ENCODE peak calls at places on chromosomes 4 and X, in five cellular contexts. V, F, L, O and K are unnamed samples.

GRCh38 chr4:134388351-134388750 is 186.8 kb upstream of the PABPC4L start:
- DNase-seq in L (no peak), V (peak; percentile 65), F (no peak), O (peak; percentile 10), K (no peak)

GRCh38 chr4:156695163-156695562 is 276.4 kb downstream of the PDGFC start:
- DNase-seq in L (no peak), F (peak; percentile 60), V (no peak), O (no peak), K (no peak)

GRCh38 chr4:69986663-69987062 is 9.1 kb upstream of the STATH start:
- DNase-seq in V (no peak), F (no peak), L (no peak), O (no peak), K (no peak)

GRCh38 chr4:137640156-137640837 is 108.0 kb upstream of the PCDH18 start:
- DNase-seq in L (no peak), F (no peak), O (no peak), V (no peak), K (no peak)

GRCh38 chr4:14863420-14864364 is 138.6 kb upstream of the CPEB2 start:
- DNase-seq in O (peak; percentile 85), F (no peak), V (no peak), L (no peak), K (no peak)

GRCh38 chrX:143669395-143669794 is 33.5 kb upstream of the SLITRK4 start:
- DNase-seq in V (no peak), F (no peak), L (no peak), O (peak; percentile 2), K (no peak)

GRCh38 chrX:100625985-100626491 is 10.6 kb downstream of the TSPAN6 start:
- DNase-seq in L (no peak), F (no peak), V (no peak), O (no peak), K (no peak)

GRCh38 chr4:173572493-173573129 is 42.6 kb upstream of the HAND2 start:
- DNase-seq in L (no peak), O (no peak), F (no peak), V (no peak), K (no peak)

GRCh38 chr4:10061650-10062415 is 40.5 kb upstream of the SLC2A9 start:
- DNase-seq in O (no peak), F (no peak), V (no peak), L (no peak), K (no peak)

GRCh38 chr4:41683321-41683720 is 65.2 kb downstream of the PHOX2B start:
- DNase-seq in F (no peak), O (no peak), V (no peak), L (no peak), K (no peak)

GRCh38 chr4:118746251-118746919 is 61.2 kb downstream of the METTL14 start:
- DNase-seq in F (peak; percentile 62), O (no peak), V (no peak), L (no peak), K (no peak)

GRCh38 chrX:45322382-45322781 is 121.7 kb upstream of the DIPK2B start:
- DNase-seq in O (peak; percentile 34), V (peak; percentile 34), F (peak; percentile 26), L (peak; percentile 17), K (no peak)

GRCh38 chr4:73419106-73420038 is 15.3 kb downstream of the ALB start:
- DNase-seq in F (no peak), L (no peak), O (no peak), V (no peak), K (no peak)

GRCh38 chr4:14871676-14872430 is 130.4 kb upstream of the CPEB2 start:
- DNase-seq in O (peak; percentile 27), L (no peak), F (no peak), V (peak; percentile 65), K (peak; percentile 37)

GRCh38 chr4:797066-797465 is 28.9 kb downstream of the CPLX1 start:
- DNase-seq in V (no peak), L (no peak), O (no peak), F (no peak), K (no peak)

GRCh38 chr4:77372375-77372774 is 215.4 kb downstream of the CCNG2 start:
- DNase-seq in V (no peak), F (no peak), O (no peak), L (no peak), K (no peak)

GRCh38 chr4:15233626-15234025 is 194.2 kb upstream of the C1QTNF7 start:
- DNase-seq in O (no peak), L (no peak), F (no peak), V (no peak), K (no peak)

GRCh38 chr4:73430188-73430587 is 5.8 kb upstream of the AFP start:
- DNase-seq in V (no peak), L (no peak), F (no peak), O (no peak), K (no peak)

GRCh38 chrX:72027914-72028307 is 103.8 kb downstream of the RTL5 start:
- DNase-seq in O (no peak), F (no peak), L (no peak), V (peak; percentile 8), K (no peak)

GRCh38 chrX:23003121-23003520 is 3.4 kb downstream of the DDX53 start:
- DNase-seq in L (no peak), V (no peak), F (no peak), O (no peak), K (no peak)

GRCh38 chr4:159197260-159197884 is 94.5 kb downstream of the RAPGEF2 start:
- DNase-seq in V (no peak), O (no peak), F (no peak), L (no peak), K (no peak)

GRCh38 chr4:170243662-170244288 is 154.0 kb upstream of the AADAT start:
- DNase-seq in F (no peak), O (no peak), V (no peak), L (no peak), K (no peak)

GRCh38 chrX:137567474-137568232 is 1.7 kb downstream of the ZIC3 start:
- DNase-seq in L (no peak), F (no peak), V (peak; percentile 27), O (peak; percentile 49), K (no peak)

GRCh38 chrX:23341452-23341851 is 6.8 kb downstream of the PTCHD1 start:
- DNase-seq in O (peak; percentile 41), F (no peak), L (no peak), V (peak; percentile 74), K (no peak)

GRCh38 chrX:37685452-37686347 is at the start of gene XK:
- DNase-seq in V (peak; percentile 74), L (peak; percentile 23), O (peak; percentile 68), F (peak; percentile 55), K (peak; percentile 45)

GRCh38 chr4:2805712-2806391 is 13.0 kb downstream of the SH3BP2 start:
- DNase-seq in V (no peak), L (no peak), F (no peak), O (no peak), K (no peak)

GRCh38 chr4:113921089-113921842 is 58.2 kb downstream of the ARSJ start:
- DNase-seq in V (no peak), O (no peak), L (no peak), F (no peak), K (no peak)

GRCh38 chr4:102826105-102826889 is 1.1 kb downstream of the UBE2D3 start:
- DNase-seq in L (no peak), O (peak; percentile 41), F (no peak), V (no peak), K (no peak)

GRCh38 chrX:10502961-10503360 is 117.4 kb downstream of the MID1 start:
- DNase-seq in V (no peak), F (no peak), O (no peak), L (no peak), K (no peak)

GRCh38 chr4:89204624-89205023 is 93.3 kb downstream of the TIGD2 start:
- DNase-seq in L (no peak), F (no peak), O (no peak), V (no peak), K (no peak)

GRCh38 chr4:152090543-152090942 is 329.7 kb upstream of the GATB start:
- DNase-seq in V (peak; percentile 36), L (no peak), F (no peak), O (no peak), K (no peak)

GRCh38 chr4:40888916-40889315 is 139.2 kb downstream of the NSUN7 start:
- DNase-seq in L (no peak), V (no peak), O (no peak), F (no peak), K (no peak)

GRCh38 chrX:78712381-78712780 is 35.1 kb upstream of the LPAR4 start:
- DNase-seq in O (no peak), V (no peak), L (no peak), F (no peak), K (no peak)

GRCh38 chrX:16633754-16634153 is 16.2 kb upstream of the S100G start:
- DNase-seq in O (no peak), L (no peak), V (no peak), F (no peak), K (no peak)

GRCh38 chr4:153781717-153782416 is 7.0 kb downstream of the SFRP2 start:
- DNase-seq in O (peak; percentile 61), V (peak; percentile 29), F (no peak), L (no peak), K (no peak)

GRCh38 chr4:121739575-121739974 is 25.4 kb downstream of the SMIM43 start:
- DNase-seq in V (no peak), F (no peak), O (no peak), L (no peak), K (no peak)

GRCh38 chr4:139488442-139488841 is 34.5 kb downstream of the RAB33B start:
- DNase-seq in L (no peak), V (no peak), O (no peak), F (no peak), K (no peak)

GRCh38 chr4:183544109-183544508 is 39.3 kb downstream of the ING2 start:
- DNase-seq in F (no peak), V (no peak), L (no peak), O (no peak), K (no peak)

GRCh38 chrX:103488332-103488731 is 31.0 kb downstream of the RAB40A start:
- DNase-seq in V (no peak), O (peak; percentile 38), L (no peak), F (no peak), K (no peak)
- TF ChIP-seq CTCF in V (peak; percentile 64), O (peak; percentile 59), L (peak; percentile 16), F (peak; percentile 19), K (peak; percentile 40)

GRCh38 chrX:13283512-13283911 is 36.3 kb downstream of the ATXN3L start:
- DNase-seq in V (peak; percentile 64), L (no peak), F (no peak), O (peak; percentile 40), K (no peak)
- TF ChIP-seq CTCF in V (no peak), L (no peak), F (no peak), O (no peak), K (no peak)

GRCh38 chrX:49174723-49175122 is 3.0 kb downstream of the PLP2 start:
- DNase-seq in V (no peak), F (no peak), O (no peak), L (no peak), K (no peak)

GRCh38 chrX:49175875-49176274 is 4.2 kb downstream of the PLP2 start:
- DNase-seq in F (no peak), L (no peak), V (no peak), O (no peak), K (no peak)

GRCh38 chrX:49171752-49172279 is at the start of gene PLP2:
- DNase-seq in V (no peak), F (no peak), O (peak; percentile 43), L (no peak), K (no peak)

GRCh38 chrX:49175435-49175834 is 3.7 kb downstream of the PLP2 start:
- DNase-seq in L (no peak), V (no peak), O (no peak), F (no peak), K (no peak)

GRCh38 chrX:49172280-49172780 is 632 bp downstream of the PLP2 start:
- DNase-seq in F (no peak), L (no peak), O (no peak), V (no peak), K (no peak)
- TF ChIP-seq CTCF in F (no peak), L (no peak), O (no peak), V (no peak), K (no peak)

GRCh38 chrX:112913807-112914206 is 73.2 kb upstream of the AMOT start:
- DNase-seq in V (no peak), F (no peak), O (no peak), L (no peak), K (no peak)
- TF ChIP-seq CTCF in V (peak; percentile 59), F (no peak), O (peak; percentile 32), L (no peak), K (no peak)